ENCODE peak calls at places on chromosomes 4 and X, in seven cellular contexts. One of them, this sample, is unnamed.

GRCh38 chr4:22942920-22943559 is 250.3 kb downstream of the GBA3 start:
- DNase-seq in heart left ventricle: no peak
- DNase-seq in stomach: no peak
- DNase-seq in A549: peak; percentile 1
- DNase-seq in suprapubic skin: no peak
- DNase-seq in IMR-90: no peak
- DNase-seq in left lung: no peak
- DNase-seq in this sample: no peak

GRCh38 chr4:60389636-60390035 is 810.5 kb upstream of the ADGRL3 start:
- DNase-seq in heart left ventricle: no peak
- DNase-seq in stomach: no peak
- DNase-seq in A549: no peak
- DNase-seq in suprapubic skin: no peak
- DNase-seq in IMR-90: no peak
- DNase-seq in left lung: no peak
- DNase-seq in this sample: no peak

GRCh38 chrX:145817299-145817665 is 347 bp upstream of the SLITRK2 start:
- DNase-seq in heart left ventricle: peak; percentile 25
- DNase-seq in stomach: no peak
- DNase-seq in A549: no peak
- DNase-seq in suprapubic skin: no peak
- DNase-seq in IMR-90: no peak
- DNase-seq in left lung: no peak
- DNase-seq in this sample: no peak

GRCh38 chr4:31234494-31234893 is 514.3 kb downstream of the PCDH7 start:
- DNase-seq in heart left ventricle: no peak
- DNase-seq in stomach: no peak
- DNase-seq in A549: peak; percentile 5
- DNase-seq in suprapubic skin: no peak
- DNase-seq in IMR-90: no peak
- DNase-seq in left lung: no peak
- DNase-seq in this sample: no peak

GRCh38 chr4:95761871-95762270 is 78.0 kb upstream of the PDHA2 start:
- DNase-seq in heart left ventricle: no peak
- DNase-seq in stomach: no peak
- DNase-seq in A549: no peak
- DNase-seq in suprapubic skin: no peak
- DNase-seq in IMR-90: peak; percentile 59
- DNase-seq in left lung: no peak
- DNase-seq in this sample: no peak

GRCh38 chr4:187414716-187415115 is 580.9 kb upstream of the ZFP42 start:
- DNase-seq in heart left ventricle: no peak
- DNase-seq in stomach: no peak
- DNase-seq in A549: no peak
- DNase-seq in suprapubic skin: no peak
- DNase-seq in IMR-90: no peak
- DNase-seq in left lung: no peak
- DNase-seq in this sample: no peak

GRCh38 chr4:177410566-177410965 is 31.7 kb downstream of the AGA start:
- DNase-seq in heart left ventricle: no peak
- DNase-seq in stomach: no peak
- DNase-seq in A549: no peak
- DNase-seq in suprapubic skin: no peak
- DNase-seq in IMR-90: no peak
- DNase-seq in left lung: no peak
- DNase-seq in this sample: no peak

GRCh38 chr4:8008391-8008790 is 68.7 kb upstream of the AFAP1 start:
- DNase-seq in heart left ventricle: no peak
- DNase-seq in stomach: no peak
- DNase-seq in A549: no peak
- DNase-seq in suprapubic skin: no peak
- DNase-seq in IMR-90: no peak
- DNase-seq in left lung: no peak
- DNase-seq in this sample: no peak

GRCh38 chr4:179867300-179867878 is 2375.8 kb upstream of the TENM3 start:
- DNase-seq in heart left ventricle: no peak
- DNase-seq in stomach: no peak
- DNase-seq in A549: peak; percentile 68
- DNase-seq in suprapubic skin: no peak
- DNase-seq in IMR-90: peak; percentile 57
- DNase-seq in left lung: peak; percentile 31
- DNase-seq in this sample: no peak

GRCh38 chr4:40971346-40971745 is 221.6 kb downstream of the NSUN7 start:
- DNase-seq in heart left ventricle: no peak
- DNase-seq in stomach: no peak
- DNase-seq in A549: no peak
- DNase-seq in suprapubic skin: no peak
- DNase-seq in IMR-90: no peak
- DNase-seq in left lung: no peak
- DNase-seq in this sample: no peak

GRCh38 chrX:42432552-42432951 is 345.4 kb downstream of the PPP1R2C start:
- DNase-seq in heart left ventricle: no peak
- DNase-seq in stomach: no peak
- DNase-seq in A549: no peak
- DNase-seq in suprapubic skin: no peak
- DNase-seq in IMR-90: no peak
- DNase-seq in left lung: no peak
- DNase-seq in this sample: no peak

GRCh38 chrX:47158131-47158530 is 13.1 kb downstream of the RBM10 start:
- DNase-seq in heart left ventricle: no peak
- DNase-seq in stomach: peak; percentile 8
- DNase-seq in A549: no peak
- DNase-seq in suprapubic skin: no peak
- DNase-seq in IMR-90: no peak
- DNase-seq in left lung: no peak
- DNase-seq in this sample: no peak

GRCh38 chr4:129453524-129453923 is 357.6 kb downstream of the C4orf33 start:
- DNase-seq in heart left ventricle: no peak
- DNase-seq in stomach: no peak
- DNase-seq in A549: no peak
- DNase-seq in suprapubic skin: no peak
- DNase-seq in IMR-90: no peak
- DNase-seq in left lung: no peak
- DNase-seq in this sample: no peak

GRCh38 chrX:118353081-118353850 is 7.4 kb downstream of the WDR44 start:
- DNase-seq in heart left ventricle: no peak
- DNase-seq in stomach: no peak
- DNase-seq in A549: no peak
- DNase-seq in suprapubic skin: no peak
- DNase-seq in IMR-90: no peak
- DNase-seq in left lung: no peak
- DNase-seq in this sample: no peak

GRCh38 chrX:50402886-50403285 is 67.7 kb downstream of the DGKK start:
- DNase-seq in heart left ventricle: no peak
- DNase-seq in stomach: no peak
- DNase-seq in A549: no peak
- DNase-seq in suprapubic skin: no peak
- DNase-seq in IMR-90: no peak
- DNase-seq in left lung: no peak
- DNase-seq in this sample: no peak

GRCh38 chr4:116180056-116180690 is 905.2 kb downstream of the TRAM1L1 start:
- DNase-seq in heart left ventricle: no peak
- DNase-seq in stomach: no peak
- DNase-seq in A549: peak; percentile 9
- DNase-seq in suprapubic skin: no peak
- DNase-seq in IMR-90: no peak
- DNase-seq in left lung: no peak
- DNase-seq in this sample: no peak

GRCh38 chr4:2281575-2282343 is 19.9 kb upstream of the MXD4 start:
- DNase-seq in heart left ventricle: peak; percentile 19
- DNase-seq in stomach: peak; percentile 51
- DNase-seq in A549: no peak
- DNase-seq in suprapubic skin: no peak
- DNase-seq in IMR-90: no peak
- DNase-seq in left lung: no peak
- DNase-seq in this sample: no peak

GRCh38 chr4:48970471-48970921 is 15.6 kb upstream of the CWH43 start:
- DNase-seq in heart left ventricle: no peak
- DNase-seq in stomach: no peak
- DNase-seq in A549: no peak
- DNase-seq in suprapubic skin: no peak
- DNase-seq in IMR-90: peak; percentile 84
- DNase-seq in left lung: no peak
- DNase-seq in this sample: no peak

GRCh38 chrX:72269671-72270251 is 7.3 kb downstream of the RPS4X start:
- DNase-seq in heart left ventricle: peak; percentile 36
- DNase-seq in stomach: no peak
- DNase-seq in A549: peak; percentile 38
- DNase-seq in suprapubic skin: no peak
- DNase-seq in IMR-90: peak; percentile 83
- DNase-seq in left lung: no peak
- DNase-seq in this sample: no peak
- H3K4me1 ChIP-seq in heart left ventricle: no peaks in the 10 kb centered on the region
- H3K4me1 ChIP-seq in stomach: peaks cover 5% of the 10 kb centered on the region
- H3K4me1 ChIP-seq in A549: peaks cover 63% of the 10 kb centered on the region
- H3K4me1 ChIP-seq in suprapubic skin: peaks cover 21% of the 10 kb centered on the region
- H3K4me1 ChIP-seq in IMR-90: peaks cover 31% of the 10 kb centered on the region
- H3K4me1 ChIP-seq in left lung: peaks cover 5% of the 10 kb centered on the region
- H3K4me1 ChIP-seq in this sample: no peaks in the 10 kb centered on the region

DNA sequence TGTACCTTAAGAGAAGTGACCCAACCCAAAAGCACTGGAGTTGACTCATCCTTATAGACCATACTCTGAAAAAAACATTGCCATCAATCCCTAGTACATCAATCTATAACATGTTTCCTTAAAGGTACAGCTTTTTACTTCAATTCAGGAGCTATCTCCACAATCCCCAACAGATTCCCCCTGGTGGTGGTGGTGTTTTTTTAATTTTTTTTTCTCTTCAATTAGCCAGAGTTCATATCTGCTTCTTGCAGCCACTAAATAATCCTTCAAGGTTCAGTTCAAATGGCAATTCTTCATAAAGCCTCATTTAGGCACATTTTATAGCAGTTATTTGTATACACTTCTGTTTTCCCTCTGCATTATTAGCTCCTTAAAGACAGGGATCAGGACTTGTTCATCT is 60.7 kb upstream of the KDR start:
- DNase-seq in heart left ventricle: no peak
- DNase-seq in stomach: no peak
- DNase-seq in A549: no peak
- DNase-seq in suprapubic skin: no peak
- DNase-seq in IMR-90: no peak
- DNase-seq in left lung: no peak
- DNase-seq in this sample: no peak
- TF ChIP-seq CTCF in heart left ventricle: no peak
- TF ChIP-seq CTCF in stomach: no peak
- TF ChIP-seq CTCF in A549: no peak
- TF ChIP-seq CTCF in suprapubic skin: no peak
- TF ChIP-seq CTCF in IMR-90: peak; percentile 12
- TF ChIP-seq CTCF in left lung: no peak
- TF ChIP-seq CTCF in this sample: no peak

GRCh38 chrX:154358011-154358410 is 16.4 kb downstream of the FLNA start:
- DNase-seq in heart left ventricle: no peak
- DNase-seq in stomach: no peak
- DNase-seq in A549: no peak
- DNase-seq in suprapubic skin: no peak
- DNase-seq in IMR-90: no peak
- DNase-seq in left lung: no peak
- DNase-seq in this sample: peak; percentile 28

GRCh38 chrX:154359362-154360154 is 14.9 kb downstream of the FLNA start:
- DNase-seq in heart left ventricle: no peak
- DNase-seq in stomach: no peak
- DNase-seq in A549: no peak
- DNase-seq in suprapubic skin: no peak
- DNase-seq in IMR-90: no peak
- DNase-seq in left lung: no peak
- DNase-seq in this sample: no peak

GRCh38 chrX:154360155-154360713 is 14.2 kb downstream of the FLNA start:
- DNase-seq in heart left ventricle: no peak
- DNase-seq in stomach: no peak
- DNase-seq in A549: no peak
- DNase-seq in suprapubic skin: no peak
- DNase-seq in IMR-90: no peak
- DNase-seq in left lung: no peak
- DNase-seq in this sample: no peak

GRCh38 chrX:154357205-154357604 is 17.2 kb downstream of the FLNA start:
- DNase-seq in heart left ventricle: no peak
- DNase-seq in stomach: no peak
- DNase-seq in A549: no peak
- DNase-seq in suprapubic skin: no peak
- DNase-seq in IMR-90: no peak
- DNase-seq in left lung: no peak
- DNase-seq in this sample: peak; percentile 33

GRCh38 chrX:154358829-154359228 is 15.6 kb downstream of the FLNA start:
- DNase-seq in heart left ventricle: no peak
- DNase-seq in stomach: no peak
- DNase-seq in A549: no peak
- DNase-seq in suprapubic skin: no peak
- DNase-seq in IMR-90: no peak
- DNase-seq in left lung: no peak
- DNase-seq in this sample: no peak
- H3K27ac ChIP-seq in heart left ventricle: no peak overlapping the region
- H3K27ac ChIP-seq in stomach: peak overlapping the region; percentile 43
- H3K27ac ChIP-seq in A549: peak overlapping the region; percentile 37
- H3K27ac ChIP-seq in suprapubic skin: no peak overlapping the region
- H3K27ac ChIP-seq in IMR-90: peak overlapping the region; percentile 14
- H3K27ac ChIP-seq in left lung: no peak overlapping the region
- H3K27ac ChIP-seq in this sample: no peak overlapping the region

GRCh38 chrX:108275732-108276131 is 162.5 kb downstream of the COL4A6 start:
- DNase-seq in heart left ventricle: no peak
- DNase-seq in stomach: no peak
- DNase-seq in A549: no peak
- DNase-seq in suprapubic skin: no peak
- DNase-seq in IMR-90: no peak
- DNase-seq in left lung: no peak
- DNase-seq in this sample: no peak
- H3K4me1 ChIP-seq in heart left ventricle: no peaks in the 10 kb centered on the region
- H3K4me1 ChIP-seq in stomach: no peaks in the 10 kb centered on the region
- H3K4me1 ChIP-seq in A549: peaks cover 12% of the 10 kb centered on the region
- H3K4me1 ChIP-seq in suprapubic skin: no peaks in the 10 kb centered on the region
- H3K4me1 ChIP-seq in IMR-90: peaks cover 2% of the 10 kb centered on the region
- H3K4me1 ChIP-seq in left lung: no peaks in the 10 kb centered on the region
- H3K4me1 ChIP-seq in this sample: no peaks in the 10 kb centered on the region

This sample was measured in upper lobe of right lung.